ENCODE peak calls at places on chromosomes 11 and 22, in ten cellular contexts. H is AG04449; M is brain microvascular endothelial cell; T is astrocyte of the cerebellum; K is CD8-positive, alpha-beta T cell; F is IMR-90; C is mucosa of descending colon; I is fibroblast of mammary gland; B is heart right ventricle; Z is WTC11. J is an unnamed sample.

GRCh38 chr11:69044111-69045013 is 4.4 kb upstream of the TPCN2 start:
- DNase-seq in H (peak), M (peak), T (peak), K (peak), F (peak), C (peak), I (peak), B (peak), Z (peak), J (peak)

GRCh38 chr11:69615545-69616278 is 25.2 kb upstream of the CCND1 start:
- DNase-seq in H (no peak), M (no peak), T (no peak), K (no peak), F (no peak), C (no peak), I (no peak), B (no peak), Z (no peak), J (no peak)

GRCh38 chr11:71244116-71244815 is 8.1 kb downstream of the SHANK2 start:
- DNase-seq in H (peak), M (no peak), T (no peak), K (no peak), F (peak), C (no peak), I (peak), B (no peak), Z (no peak), J (no peak)

GRCh38 chr11:117822522-117823033 is 2.0 kb downstream of the FXYD2 start:
- DNase-seq in H (no peak), M (no peak), T (no peak), K (no peak), F (no peak), C (no peak), I (no peak), B (no peak), Z (no peak), J (no peak)

GRCh38 chr11:87266751-87267150 is 229.0 kb downstream of the TMEM135 start:
- DNase-seq in H (no peak), M (no peak), T (no peak), K (no peak), F (no peak), C (no peak), I (no peak), B (no peak), Z (no peak), J (no peak)

GRCh38 chr11:13052130-13052541 is 43.0 kb downstream of the RASSF10 start:
- DNase-seq in H (no peak), M (no peak), T (no peak), K (no peak), F (no peak), C (peak), I (no peak), B (no peak), Z (no peak), J (no peak)

GRCh38 chr11:103803062-103803461 is 233.4 kb upstream of the DDI1 start:
- DNase-seq in H (no peak), M (peak), T (no peak), K (no peak), F (peak), C (no peak), I (peak), B (no peak), Z (no peak), J (peak)

GRCh38 chr22:39920134-39920743 is 19.4 kb downstream of the GRAP2 start:
- DNase-seq in H (no peak), M (no peak), T (no peak), K (peak), F (no peak), C (no peak), I (no peak), B (no peak), Z (no peak), J (no peak)

GRCh38 chr22:45042263-45042662 is 32.5 kb upstream of the PHF21B start:
- DNase-seq in H (no peak), M (no peak), T (no peak), K (no peak), F (no peak), C (no peak), I (no peak), B (no peak), Z (no peak), J (no peak)

GRCh38 chr11:2432628-2433071 is 11.7 kb downstream of the TRPM5 start:
- DNase-seq in H (no peak), M (no peak), T (no peak), K (no peak), F (no peak), C (no peak), I (no peak), B (peak), Z (no peak), J (no peak)

GRCh38 chr11:126538071-126538470 is 182.6 kb downstream of the ST3GAL4 start:
- DNase-seq in H (no peak), M (no peak), T (no peak), K (no peak), F (no peak), C (no peak), I (no peak), B (no peak), Z (no peak), J (no peak)

GRCh38 chr11:67254768-67255167 is 11.5 kb upstream of the GRK2 start:
- DNase-seq in H (no peak), M (no peak), T (no peak), K (no peak), F (no peak), C (no peak), I (no peak), B (no peak), Z (no peak), J (no peak)

GRCh38 chr11:130581631-130582030 is 133.2 kb downstream of the ADAMTS15 start:
- DNase-seq in H (no peak), M (peak), T (peak), K (no peak), F (peak), C (no peak), I (no peak), B (no peak), Z (no peak), J (no peak)

GRCh38 chr11:62054484-62055121 is 69.2 kb upstream of the INCENP start:
- DNase-seq in H (no peak), M (no peak), T (no peak), K (peak), F (peak), C (peak), I (peak), B (no peak), Z (peak), J (peak)

GRCh38 chr11:68753300-68753699 is 2.0 kb upstream of the TESMIN start:
- DNase-seq in H (no peak), M (no peak), T (no peak), K (no peak), F (no peak), C (no peak), I (no peak), B (no peak), Z (no peak), J (no peak)

GRCh38 chr22:30435674-30436126 is 10.1 kb downstream of the MTFP1 start:
- DNase-seq in H (no peak), M (no peak), T (no peak), K (peak), F (no peak), C (peak), I (no peak), B (no peak), Z (no peak), J (no peak)

DNA sequence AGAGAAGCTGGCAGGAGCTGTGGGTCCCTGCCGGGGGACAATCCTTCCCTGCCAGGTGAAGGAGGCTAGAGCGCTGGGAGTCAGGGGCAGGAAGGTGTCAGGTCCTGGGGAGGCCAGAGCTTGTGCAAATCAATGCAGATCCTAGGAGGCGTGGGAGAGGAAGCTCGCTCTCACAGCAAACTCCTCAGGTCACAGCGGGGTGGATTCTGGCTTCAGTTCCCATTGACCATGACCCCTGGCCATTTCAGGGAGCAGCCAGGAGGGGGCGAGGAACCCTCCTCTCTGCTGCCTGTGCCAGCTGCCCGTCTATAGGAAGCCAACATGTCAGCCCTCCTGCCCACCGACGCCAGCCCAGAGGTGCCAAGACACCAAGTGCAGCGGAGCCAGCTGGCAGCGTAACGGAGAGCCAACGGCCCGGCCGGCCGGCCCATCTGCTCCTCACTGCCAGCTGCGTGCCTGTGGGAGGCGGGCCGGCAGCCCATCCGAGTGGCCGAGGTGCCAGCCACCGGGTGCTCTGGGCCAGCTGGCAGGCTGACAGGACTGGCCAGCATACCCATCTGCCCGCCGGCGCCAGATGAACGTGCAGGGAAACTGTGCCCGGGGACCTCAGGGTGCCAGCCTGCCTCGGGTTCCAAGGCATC is 374.9 kb downstream of the MIAT start:
- DNase-seq in H (no peak), M (no peak), T (no peak), K (no peak), F (no peak), C (no peak), I (no peak), B (peak), Z (peak), J (no peak)
- TF ChIP-seq CTCF in H (peak), M (peak), T (peak), K (no peak), F (no peak), C (no peak), I (peak), B (no peak), Z (peak), J (no peak)

GRCh38 chr22:19904174-19904856 is 37.3 kb upstream of the COMT start:
- DNase-seq in H (no peak), M (no peak), T (no peak), K (no peak), F (no peak), C (no peak), I (no peak), B (no peak), Z (no peak), J (no peak)

GRCh38 chr22:19904881-19905618 is 36.5 kb upstream of the COMT start:
- DNase-seq in H (no peak), M (no peak), T (no peak), K (no peak), F (no peak), C (no peak), I (no peak), B (no peak), Z (no peak), J (no peak)

GRCh38 chr22:19903031-19903430 is 38.5 kb upstream of the COMT start:
- DNase-seq in H (no peak), M (no peak), T (no peak), K (no peak), F (no peak), C (no peak), I (no peak), B (no peak), Z (no peak), J (no peak)

GRCh38 chr22:19903513-19903912 is 38.1 kb upstream of the COMT start:
- DNase-seq in H (no peak), M (no peak), T (no peak), K (no peak), F (no peak), C (no peak), I (no peak), B (no peak), Z (no peak), J (no peak)

GRCh38 chr22:19905619-19906276 is 35.8 kb upstream of the COMT start:
- DNase-seq in H (no peak), M (no peak), T (no peak), K (no peak), F (no peak), C (no peak), I (no peak), B (no peak), Z (no peak), J (no peak)
- TF ChIP-seq CTCF in H (no peak), M (no peak), T (no peak), K (no peak), F (no peak), C (no peak), I (no peak), B (no peak), Z (no peak), J (no peak)

DNA sequence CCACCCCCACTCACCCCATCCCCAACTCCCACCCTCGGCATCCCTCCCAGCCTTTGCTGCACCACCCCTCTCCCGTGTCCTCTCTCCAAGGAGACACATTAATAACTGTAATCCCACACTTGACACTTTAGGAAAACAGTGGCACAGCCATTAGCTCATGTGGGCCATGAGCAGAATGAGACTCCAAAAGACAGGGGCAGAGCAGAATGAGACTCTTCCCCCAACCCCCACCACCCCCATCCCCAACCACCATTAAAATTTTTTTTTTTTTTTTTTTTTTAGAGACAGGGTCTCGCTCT is 6.2 kb upstream of the SLCO2B1 start:
- DNase-seq in H (no peak), M (no peak), T (no peak), K (no peak), F (no peak), C (no peak), I (no peak), B (no peak), Z (no peak), J (no peak)
- TF ChIP-seq CTCF in H (no peak), M (no peak), T (no peak), K (peak), F (no peak), C (no peak), I (no peak), B (no peak), Z (no peak), J (peak)

GRCh38 chr11:60914620-60915249 is 777 bp downstream of the TMEM109 start:
- DNase-seq in H (no peak), M (no peak), T (no peak), K (no peak), F (peak), C (peak), I (peak), B (peak), Z (no peak), J (no peak)
- TF ChIP-seq CTCF in H (no peak), M (no peak), T (no peak), K (no peak), F (no peak), C (no peak), I (no peak), B (no peak), Z (no peak), J (no peak)

DNA sequence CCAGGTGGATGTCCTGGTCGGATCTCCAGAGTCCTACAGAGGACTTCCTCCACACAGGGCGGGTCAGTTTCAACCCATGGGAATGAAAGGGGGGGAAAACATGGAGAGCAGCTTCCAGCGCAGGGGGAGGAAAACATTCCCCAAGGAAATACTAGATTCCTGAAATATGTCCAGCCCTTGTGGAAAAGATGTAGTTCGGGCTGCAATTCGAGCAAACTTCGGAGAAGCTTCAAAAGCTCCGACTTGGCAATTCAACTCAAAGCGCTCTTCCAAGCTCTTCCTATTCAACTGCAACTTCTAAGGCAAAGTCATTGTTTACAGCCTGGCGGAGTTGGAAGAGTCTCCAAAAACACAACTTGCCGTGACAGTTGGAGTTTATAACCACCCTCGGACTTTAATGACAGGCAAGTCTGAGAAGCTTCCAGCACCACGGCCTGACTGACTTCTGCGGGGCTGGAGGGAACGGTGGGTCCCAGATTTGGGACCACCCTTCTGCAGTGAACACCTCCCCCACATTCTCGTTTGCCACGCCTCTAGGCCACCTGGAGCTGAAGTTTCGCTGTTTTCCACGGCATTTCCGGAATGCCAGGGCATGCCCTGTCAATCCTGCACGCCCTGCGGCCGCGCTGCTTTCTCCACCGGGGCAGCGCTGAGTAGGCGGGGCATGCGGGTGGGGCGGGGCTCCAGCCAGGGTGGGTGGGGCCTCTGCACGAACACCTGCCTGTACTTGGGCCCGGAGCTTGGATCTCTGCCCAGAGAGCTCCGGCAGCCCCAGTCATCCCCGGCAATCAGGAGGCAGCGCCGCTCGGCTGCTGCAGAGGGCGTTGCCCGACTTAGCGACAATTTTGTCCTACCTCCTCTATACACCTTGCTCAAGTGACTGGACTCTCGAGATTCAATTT is 49.0 kb upstream of the BIRC3 start:
- DNase-seq in H (no peak), M (peak), T (no peak), K (peak), F (peak), C (peak), I (peak), B (peak), Z (peak), J (no peak)
- TF ChIP-seq CTCF in H (no peak), M (peak), T (peak), K (no peak), F (peak), C (peak), I (peak), B (peak), Z (peak), J (no peak)

GRCh38 chr11:37230865-37231264 is 632.8 kb upstream of the RAG2 start:
- DNase-seq in H (no peak), M (no peak), T (no peak), K (no peak), F (no peak), C (no peak), I (no peak), B (no peak), Z (no peak), J (no peak)
- TF ChIP-seq CTCF in H (no peak), M (no peak), T (peak), K (no peak), F (no peak), C (no peak), I (no peak), B (no peak), Z (no peak), J (no peak)

GRCh38 chr11:134412508-134413333 is 679 bp upstream of the B3GAT1 start:
- DNase-seq in H (no peak), M (no peak), T (no peak), K (no peak), F (no peak), C (no peak), I (no peak), B (no peak), Z (peak), J (no peak)
- TF ChIP-seq CTCF in H (no peak), M (no peak), T (no peak), K (no peak), F (no peak), C (no peak), I (no peak), B (no peak), Z (no peak), J (no peak)